ENCODE peak calls at places on chromosomes 3 and 15, in five cellular contexts. L is K562, X is HCT116, C is SK-N-SH, M is GM12878. G is an unnamed sample.

GRCh38 chr3:196073188-196073838 is 8.6 kb downstream of the TFRC start:
- DNase-seq in L (peak), X (peak), C (peak), M (peak), G (peak)

GRCh38 chr3:196207159-196207832 is 3.9 kb downstream of the ZDHHC19 start:
- DNase-seq in L (peak), X (no peak), C (peak), M (no peak), G (no peak)

GRCh38 chr3:108136888-108137814 is 46.3 kb upstream of the CD47 start:
- DNase-seq in L (no peak), X (no peak), C (no peak), M (no peak), G (no peak)

GRCh38 chr3:52194541-52195296 is 3.2 kb upstream of the ALAS1 start:
- DNase-seq in L (no peak), X (no peak), C (no peak), M (no peak), G (no peak)

GRCh38 chr15:51621917-51622268 is 678 bp downstream of the DMXL2 start:
- DNase-seq in L (no peak), X (peak), C (peak), M (no peak), G (no peak)

GRCh38 chr15:89017370-89018066 is 70.7 kb upstream of the ABHD2 start:
- DNase-seq in L (peak), X (peak), C (peak), M (peak), G (peak)

GRCh38 chr15:80160570-80161156 is 7.9 kb downstream of the FAH start:
- DNase-seq in L (peak), X (no peak), C (no peak), M (peak), G (no peak)

GRCh38 chr3:1183320-1184048 is 90.7 kb downstream of the CNTN6 start:
- DNase-seq in L (no peak), X (no peak), C (no peak), M (no peak), G (no peak)

GRCh38 chr3:171829841-171830559 is 13.1 kb upstream of the TMEM212 start:
- DNase-seq in L (peak), X (no peak), C (peak), M (no peak), G (no peak)

DNA sequence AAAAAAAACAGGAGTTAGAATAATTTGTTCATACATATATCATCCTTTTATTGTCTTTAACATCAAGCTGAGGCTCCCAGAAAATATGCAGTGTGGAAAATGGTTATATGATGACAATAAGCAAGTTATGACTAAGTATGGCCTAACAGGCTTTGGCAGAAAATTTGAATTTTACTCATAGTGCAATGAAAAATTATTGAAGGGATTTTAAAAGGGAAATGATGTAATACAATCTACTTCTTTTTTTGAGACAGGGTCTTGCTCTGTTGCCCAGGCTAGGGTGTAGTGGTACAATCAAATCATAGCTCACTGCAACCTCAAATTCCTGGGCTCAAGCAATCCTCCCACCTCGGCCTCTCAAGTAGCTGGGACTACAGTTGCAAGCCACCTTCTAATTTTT is 78.7 kb downstream of the FAIM start:
- DNase-seq in L (no peak), X (no peak), C (no peak), M (no peak), G (no peak)
- H3K9ac ChIP-seq in L (no peak), X (no peak), C (no peak), M (no peak), G (no peak)

GRCh38 chr15:29133321-29133720 is 136.3 kb downstream of the NSMCE3 start:
- DNase-seq in L (no peak), X (no peak), C (peak), M (no peak), G (no peak)

GRCh38 chr15:29134641-29135071 is 135.0 kb downstream of the NSMCE3 start:
- DNase-seq in L (no peak), X (no peak), C (peak), M (no peak), G (no peak)

GRCh38 chr15:29135266-29135665 is 134.4 kb downstream of the NSMCE3 start:
- DNase-seq in L (no peak), X (no peak), C (no peak), M (no peak), G (no peak)

GRCh38 chr15:29133791-29134190 is 135.8 kb downstream of the NSMCE3 start:
- DNase-seq in L (no peak), X (no peak), C (peak), M (no peak), G (no peak)

DNA sequence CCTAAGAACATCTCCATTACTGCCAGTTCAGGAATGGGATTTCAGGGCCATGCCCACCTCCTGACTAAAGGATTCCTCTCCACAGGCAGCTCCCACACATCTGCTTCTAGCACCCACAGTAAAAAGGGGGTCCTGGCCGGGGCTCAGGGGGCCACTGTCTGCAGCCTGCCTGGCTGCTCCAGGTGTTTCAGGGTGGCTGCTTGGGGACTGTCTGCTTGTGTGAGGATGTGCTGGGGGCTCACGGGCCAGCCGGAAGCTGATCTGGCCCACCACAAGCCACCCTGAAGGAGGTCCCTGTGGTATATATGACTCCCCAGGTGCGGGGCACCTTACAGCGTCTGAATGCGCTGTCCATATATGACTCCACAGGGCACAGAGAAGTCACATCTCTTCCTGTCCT is 135.4 kb downstream of the NSMCE3 start:
- DNase-seq in L (no peak), X (no peak), C (peak), M (no peak), G (no peak)
- TF ChIP-seq POLR2AphosphoS5 in L (no peak), X (no peak), C (no peak), M (no peak), G (no peak)

GRCh38 chr3:194321666-194322640 is 29.2 kb downstream of the CPN2 start:
- DNase-seq in L (no peak), X (peak), C (no peak), M (no peak), G (no peak)
- H3K9ac ChIP-seq in L (no peak), X (peak), C (no peak), M (no peak), G (no peak)

DNA sequence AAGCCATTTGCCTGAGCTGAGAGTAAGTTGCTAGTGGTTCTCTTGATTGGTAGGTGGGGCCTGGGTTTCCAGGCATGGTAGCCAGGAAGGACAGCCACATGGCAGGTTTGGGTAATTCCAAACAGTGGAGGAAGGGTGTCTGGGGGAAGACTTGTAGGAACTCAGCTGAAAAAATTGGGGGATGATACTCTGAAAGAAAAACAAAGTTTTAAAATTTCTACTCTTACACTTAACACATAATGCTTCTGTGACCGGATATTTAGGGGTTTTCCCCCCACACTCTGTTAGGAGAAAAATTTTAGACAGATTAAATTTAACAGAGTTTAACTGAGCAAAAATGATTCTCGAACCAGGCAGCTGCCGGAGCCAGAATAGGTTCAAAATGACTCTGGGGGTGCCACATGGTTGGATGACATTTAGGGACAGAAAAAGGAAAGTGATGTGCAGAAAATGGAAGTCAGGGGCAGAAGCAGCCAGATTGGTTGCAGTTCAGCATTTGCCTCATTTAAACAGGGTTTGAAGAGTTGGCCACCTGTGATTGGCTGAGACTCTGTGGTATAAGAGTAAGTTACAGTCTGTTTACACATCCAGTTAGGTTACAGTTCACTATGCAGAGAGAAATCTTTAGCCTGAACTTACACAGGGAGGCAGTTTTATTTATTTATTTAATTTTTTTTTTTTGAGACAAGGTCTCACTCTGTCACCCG is 8.1 kb downstream of the B2M start:
- DNase-seq in L (peak), X (no peak), C (no peak), M (peak), G (no peak)
- TF ChIP-seq POLR2AphosphoS5 in L (peak), X (peak), C (no peak), M (peak), G (no peak)

GRCh38 chr3:25992606-25993005 is 202.7 kb downstream of the OXSM start:
- DNase-seq in L (no peak), X (no peak), C (no peak), M (no peak), G (no peak)
- H3K9ac ChIP-seq in L (no peak), X (no peak), C (no peak), M (no peak), G (no peak)

GRCh38 chr3:58176827-58177489 is 33.8 kb downstream of the DNASE1L3 start:
- DNase-seq in L (no peak), X (no peak), C (no peak), M (no peak), G (no peak)

GRCh38 chr3:58175098-58175428 is 35.7 kb downstream of the DNASE1L3 start:
- DNase-seq in L (no peak), X (no peak), C (no peak), M (no peak), G (no peak)

GRCh38 chr3:58173670-58174472 is 36.9 kb downstream of the DNASE1L3 start:
- DNase-seq in L (peak), X (no peak), C (peak), M (no peak), G (no peak)

GRCh38 chr3:58176185-58176530 is 34.6 kb downstream of the DNASE1L3 start:
- DNase-seq in L (no peak), X (no peak), C (no peak), M (no peak), G (no peak)

GRCh38 chr3:58175429-58176184 is 35.2 kb downstream of the DNASE1L3 start:
- DNase-seq in L (no peak), X (no peak), C (no peak), M (no peak), G (no peak)
- TF ChIP-seq POLR2AphosphoS5 in L (no peak), X (no peak), C (no peak), M (no peak), G (no peak)

GRCh38 chr15:83694030-83694429 is 40.1 kb downstream of the ADAMTSL3 start:
- DNase-seq in L (no peak), X (no peak), C (no peak), M (no peak), G (no peak)
- H3K9ac ChIP-seq in L (no peak), X (no peak), C (no peak), M (no peak), G (no peak)

G was measured in SK-N-MC.